ENCODE peak calls at places on chromosomes 12 and 14, in seven cellular contexts. One of them, this sample, is unnamed.

GRCh38 chr12:108643941-108644742 is 10.4 kb upstream of the SELPLG start:
- DNase-seq in colonic mucosa: no peak
- DNase-seq in astrocyte: peak; percentile 57
- DNase-seq in tibial artery: peak; percentile 74
- DNase-seq in K562: no peak
- DNase-seq in GM13976: no peak
- DNase-seq in psoas muscle: peak; percentile 66
- DNase-seq in this sample: no peak

GRCh38 chr12:62581288-62582064 is 114.8 kb downstream of the MON2 start:
- DNase-seq in astrocyte: peak; percentile 51
- DNase-seq in GM13976: peak; percentile 50
- DNase-seq in tibial artery: no peak
- DNase-seq in colonic mucosa: no peak
- DNase-seq in psoas muscle: no peak
- DNase-seq in K562: peak; percentile 51
- DNase-seq in this sample: no peak

GRCh38 chr12:109863961-109864712 is 16.2 kb downstream of the GLTP start:
- DNase-seq in colonic mucosa: peak; percentile 84
- DNase-seq in GM13976: no peak
- DNase-seq in K562: no peak
- DNase-seq in psoas muscle: no peak
- DNase-seq in tibial artery: no peak
- DNase-seq in astrocyte: no peak
- DNase-seq in this sample: no peak

GRCh38 chr12:27434673-27435565 is 11.6 kb upstream of the SMCO2 start:
- DNase-seq in tibial artery: no peak
- DNase-seq in K562: peak; percentile 3
- DNase-seq in astrocyte: no peak
- DNase-seq in GM13976: peak; percentile 36
- DNase-seq in psoas muscle: peak; percentile 10
- DNase-seq in colonic mucosa: no peak
- DNase-seq in this sample: no peak

GRCh38 chr14:101235042-101235871 is 326.0 kb upstream of the DIO3 start:
- DNase-seq in colonic mucosa: peak; percentile 66
- DNase-seq in GM13976: peak; percentile 76
- DNase-seq in tibial artery: peak; percentile 49
- DNase-seq in psoas muscle: peak; percentile 42
- DNase-seq in K562: peak; percentile 59
- DNase-seq in astrocyte: peak; percentile 16
- DNase-seq in this sample: peak; percentile 58

GRCh38 chr14:38044710-38045109 is 163.0 kb upstream of the SSTR1 start:
- DNase-seq in K562: no peak
- DNase-seq in GM13976: no peak
- DNase-seq in psoas muscle: no peak
- DNase-seq in astrocyte: no peak
- DNase-seq in colonic mucosa: no peak
- DNase-seq in tibial artery: no peak
- DNase-seq in this sample: no peak

GRCh38 chr14:68492889-68493288 is 300.0 kb downstream of the ZFP36L1 start:
- DNase-seq in GM13976: no peak
- DNase-seq in K562: no peak
- DNase-seq in colonic mucosa: no peak
- DNase-seq in astrocyte: no peak
- DNase-seq in tibial artery: no peak
- DNase-seq in psoas muscle: no peak
- DNase-seq in this sample: no peak

GRCh38 chr12:6925543-6926279 is 2.0 kb upstream of the ATN1 start:
- DNase-seq in astrocyte: peak; percentile 95
- DNase-seq in psoas muscle: peak; percentile 68
- DNase-seq in K562: no peak
- DNase-seq in GM13976: no peak
- DNase-seq in colonic mucosa: peak; percentile 81
- DNase-seq in tibial artery: peak; percentile 86
- DNase-seq in this sample: no peak

GRCh38 chr12:84034891-84035290 is 877.7 kb downstream of the SLC6A15 start:
- DNase-seq in K562: no peak
- DNase-seq in astrocyte: no peak
- DNase-seq in tibial artery: no peak
- DNase-seq in psoas muscle: no peak
- DNase-seq in colonic mucosa: no peak
- DNase-seq in GM13976: no peak
- DNase-seq in this sample: no peak

GRCh38 chr14:20989787-20990600 is at the start of gene METTL17:
- DNase-seq in tibial artery: peak; percentile 94
- DNase-seq in GM13976: peak; percentile 92
- DNase-seq in K562: peak; percentile 93
- DNase-seq in psoas muscle: peak; percentile 89
- DNase-seq in colonic mucosa: peak; percentile 94
- DNase-seq in astrocyte: peak; percentile 97
- DNase-seq in this sample: peak; percentile 67

GRCh38 chr14:73613419-73613963 is 1.2 kb downstream of the ACOT6 start:
- DNase-seq in tibial artery: no peak
- DNase-seq in K562: no peak
- DNase-seq in colonic mucosa: no peak
- DNase-seq in GM13976: no peak
- DNase-seq in psoas muscle: no peak
- DNase-seq in astrocyte: no peak
- DNase-seq in this sample: no peak

GRCh38 chr12:10186299-10186698 is 7.5 kb downstream of the TMEM52B start:
- DNase-seq in K562: no peak
- DNase-seq in psoas muscle: peak; percentile 18
- DNase-seq in GM13976: peak; percentile 54
- DNase-seq in astrocyte: no peak
- DNase-seq in tibial artery: peak; percentile 48
- DNase-seq in colonic mucosa: peak; percentile 22
- DNase-seq in this sample: no peak

GRCh38 chr14:44529026-44529425 is 21.9 kb upstream of the FSCB start:
- DNase-seq in colonic mucosa: no peak
- DNase-seq in K562: no peak
- DNase-seq in tibial artery: no peak
- DNase-seq in psoas muscle: no peak
- DNase-seq in astrocyte: peak; percentile 49
- DNase-seq in GM13976: no peak
- DNase-seq in this sample: no peak

GRCh38 chr12:53532524-53533445 is 25.5 kb upstream of the NPFF start:
- DNase-seq in astrocyte: no peak
- DNase-seq in tibial artery: no peak
- DNase-seq in GM13976: no peak
- DNase-seq in psoas muscle: no peak
- DNase-seq in colonic mucosa: no peak
- DNase-seq in K562: no peak
- DNase-seq in this sample: no peak

GRCh38 chr14:61655777-61656176 is 39.5 kb upstream of the HIF1A start:
- DNase-seq in GM13976: no peak
- DNase-seq in colonic mucosa: no peak
- DNase-seq in tibial artery: no peak
- DNase-seq in K562: no peak
- DNase-seq in astrocyte: no peak
- DNase-seq in psoas muscle: no peak
- DNase-seq in this sample: no peak

GRCh38 chr12:111180830-111181726 is 187.8 kb downstream of the PHETA1 start:
- DNase-seq in K562: peak; percentile 8
- DNase-seq in astrocyte: no peak
- DNase-seq in tibial artery: peak; percentile 89
- DNase-seq in psoas muscle: peak; percentile 70
- DNase-seq in GM13976: no peak
- DNase-seq in colonic mucosa: peak; percentile 35
- DNase-seq in this sample: no peak

GRCh38 chr14:49207451-49207850 is 378.7 kb downstream of the RPS29 start:
- DNase-seq in psoas muscle: no peak
- DNase-seq in tibial artery: no peak
- DNase-seq in astrocyte: no peak
- DNase-seq in colonic mucosa: no peak
- DNase-seq in GM13976: no peak
- DNase-seq in K562: no peak
- DNase-seq in this sample: no peak

GRCh38 chr12:127926004-127926403 is 341.0 kb upstream of the TMEM132C start:
- DNase-seq in K562: no peak
- DNase-seq in tibial artery: no peak
- DNase-seq in astrocyte: peak; percentile 14
- DNase-seq in GM13976: no peak
- DNase-seq in psoas muscle: no peak
- DNase-seq in colonic mucosa: no peak
- DNase-seq in this sample: peak; percentile 13
- TF ChIP-seq CTCF in K562: no peak
- TF ChIP-seq CTCF in tibial artery: peak; percentile 51
- TF ChIP-seq CTCF in astrocyte: peak; percentile 54
- TF ChIP-seq CTCF in GM13976: no peak
- TF ChIP-seq CTCF in psoas muscle: no peak
- TF ChIP-seq CTCF in colonic mucosa: peak; percentile 21
- TF ChIP-seq CTCF in this sample: peak; percentile 59

DNA sequence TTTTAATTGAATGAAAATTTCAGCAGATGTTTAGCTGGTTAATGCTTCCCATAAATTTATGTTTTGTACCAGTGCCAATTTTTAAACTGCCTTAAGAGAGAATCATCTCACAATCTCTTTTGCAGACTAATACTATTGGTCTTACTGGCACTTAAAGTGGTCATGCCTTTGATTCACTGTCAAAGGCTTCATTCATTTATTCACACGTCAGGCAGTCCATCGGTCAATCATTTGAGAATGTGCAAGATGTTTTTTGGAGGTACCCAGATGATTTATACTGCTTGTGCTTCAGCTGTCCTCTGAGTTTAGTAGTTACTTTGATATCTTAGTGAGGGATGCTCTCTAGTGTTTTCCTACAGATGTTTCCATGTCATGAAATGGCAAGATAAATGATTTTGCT is 83.4 kb downstream of the NAV3 start:
- DNase-seq in astrocyte: no peak
- DNase-seq in tibial artery: no peak
- DNase-seq in psoas muscle: no peak
- DNase-seq in GM13976: no peak
- DNase-seq in colonic mucosa: no peak
- DNase-seq in K562: no peak
- DNase-seq in this sample: no peak
- TF ChIP-seq CTCF in astrocyte: no peak
- TF ChIP-seq CTCF in tibial artery: no peak
- TF ChIP-seq CTCF in psoas muscle: no peak
- TF ChIP-seq CTCF in GM13976: no peak
- TF ChIP-seq CTCF in colonic mucosa: no peak
- TF ChIP-seq CTCF in K562: no peak
- TF ChIP-seq CTCF in this sample: no peak

GRCh38 chr14:69712217-69712565 is 54.8 kb upstream of the SRSF5 start:
- DNase-seq in GM13976: no peak
- DNase-seq in colonic mucosa: no peak
- DNase-seq in tibial artery: no peak
- DNase-seq in astrocyte: peak; percentile 59
- DNase-seq in psoas muscle: no peak
- DNase-seq in K562: no peak
- DNase-seq in this sample: no peak

GRCh38 chr14:69713976-69714716 is 52.8 kb upstream of the SRSF5 start:
- DNase-seq in psoas muscle: no peak
- DNase-seq in tibial artery: no peak
- DNase-seq in GM13976: no peak
- DNase-seq in astrocyte: no peak
- DNase-seq in K562: no peak
- DNase-seq in colonic mucosa: peak; percentile 69
- DNase-seq in this sample: no peak

GRCh38 chr14:69712637-69713088 is 54.3 kb upstream of the SRSF5 start:
- DNase-seq in colonic mucosa: peak; percentile 80
- DNase-seq in GM13976: no peak
- DNase-seq in psoas muscle: peak; percentile 40
- DNase-seq in tibial artery: peak; percentile 56
- DNase-seq in K562: no peak
- DNase-seq in astrocyte: no peak
- DNase-seq in this sample: no peak

GRCh38 chr14:69711471-69712216 is 55.3 kb upstream of the SRSF5 start:
- DNase-seq in tibial artery: peak; percentile 41
- DNase-seq in K562: no peak
- DNase-seq in psoas muscle: no peak
- DNase-seq in astrocyte: no peak
- DNase-seq in GM13976: no peak
- DNase-seq in colonic mucosa: no peak
- DNase-seq in this sample: no peak

DNA sequence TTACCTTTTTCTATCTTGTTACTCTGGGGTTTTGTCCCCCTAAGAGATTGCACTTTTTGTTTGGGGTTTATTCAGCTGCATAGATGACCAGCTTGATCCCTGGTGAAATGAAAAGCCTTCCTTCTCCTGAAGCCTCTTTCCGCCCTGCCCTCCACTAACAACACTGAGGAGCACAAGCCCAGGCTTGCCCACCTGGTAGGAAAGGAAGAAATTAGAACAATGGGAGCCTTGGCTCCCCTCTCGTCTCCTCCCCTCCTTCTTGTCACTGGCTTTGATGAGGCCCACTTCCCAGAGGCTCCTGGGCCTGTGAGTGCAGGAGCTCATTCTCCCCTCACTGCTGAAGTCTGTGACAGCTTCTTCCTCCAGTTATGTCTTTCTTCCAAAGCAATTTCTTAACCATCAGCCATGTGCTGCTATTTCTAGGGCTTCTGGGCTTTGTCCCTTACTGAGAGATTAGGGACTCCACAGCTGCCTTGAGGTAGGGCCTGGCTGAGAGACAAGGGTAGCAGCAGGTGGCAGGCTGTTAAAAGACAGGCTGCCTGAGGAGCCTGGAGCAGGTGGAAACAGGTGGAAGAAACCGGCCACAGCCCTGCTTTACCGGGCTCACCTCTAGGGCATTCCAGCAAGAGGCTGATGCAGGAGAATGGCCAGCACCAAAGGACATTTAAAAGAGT is 53.7 kb upstream of the SRSF5 start:
- DNase-seq in K562: no peak
- DNase-seq in GM13976: no peak
- DNase-seq in psoas muscle: no peak
- DNase-seq in tibial artery: no peak
- DNase-seq in astrocyte: no peak
- DNase-seq in colonic mucosa: no peak
- DNase-seq in this sample: no peak
- TF ChIP-seq CTCF in K562: no peak
- TF ChIP-seq CTCF in GM13976: no peak
- TF ChIP-seq CTCF in psoas muscle: peak; percentile 21
- TF ChIP-seq CTCF in tibial artery: no peak
- TF ChIP-seq CTCF in astrocyte: no peak
- TF ChIP-seq CTCF in colonic mucosa: no peak
- TF ChIP-seq CTCF in this sample: peak; percentile 37

DNA sequence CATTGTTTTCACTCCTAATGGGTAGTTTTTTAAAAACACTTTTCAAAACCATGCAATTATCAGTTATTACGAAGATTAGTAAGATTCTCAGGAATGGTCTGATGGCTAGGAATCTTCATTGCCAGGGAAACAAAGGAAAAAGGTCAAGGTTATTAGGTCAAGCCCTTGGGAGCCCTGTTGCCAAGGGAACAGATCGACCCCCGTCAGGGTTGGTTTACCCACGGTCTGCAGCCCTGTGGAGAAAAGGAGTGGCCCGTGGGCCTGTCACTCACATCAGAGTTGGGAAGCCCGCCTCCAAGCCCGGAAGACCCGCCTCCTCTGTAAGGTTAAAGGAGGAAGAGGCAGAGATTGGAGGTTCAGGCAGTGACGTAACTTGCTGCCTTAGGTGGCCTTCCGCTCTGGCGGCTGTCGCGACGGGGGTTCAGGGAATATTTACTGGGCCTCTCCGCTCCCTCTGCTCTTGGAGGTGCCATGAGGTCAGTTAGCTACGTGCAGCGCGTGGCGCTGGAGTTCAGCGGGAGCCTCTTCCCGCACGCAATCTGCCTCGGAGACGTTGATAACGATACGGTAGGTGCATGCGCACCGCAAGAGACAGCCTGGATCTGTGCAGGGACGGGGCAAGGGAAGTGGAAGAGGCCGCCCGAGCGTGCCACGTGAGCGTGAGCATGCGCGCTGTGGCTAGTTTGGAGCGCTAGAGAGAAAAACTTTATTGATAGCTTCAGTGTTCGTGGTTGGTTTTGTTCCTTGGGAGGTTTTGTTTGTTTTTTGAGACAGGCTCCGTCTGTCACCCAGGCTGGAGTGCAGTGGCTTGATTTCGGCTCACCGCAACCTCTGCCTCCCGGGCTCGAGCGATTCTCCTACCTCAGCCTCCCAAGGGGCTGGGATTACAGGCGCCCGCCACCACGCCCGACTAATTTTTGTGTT is at the start of gene ITFG2:
- DNase-seq in tibial artery: peak; percentile 99
- DNase-seq in psoas muscle: peak; percentile 98
- DNase-seq in GM13976: peak; percentile 95
- DNase-seq in colonic mucosa: peak; percentile 99
- DNase-seq in K562: peak; percentile 97
- DNase-seq in astrocyte: peak; percentile 97
- DNase-seq in this sample: peak; percentile 98
- TF ChIP-seq CTCF in tibial artery: no peak
- TF ChIP-seq CTCF in psoas muscle: no peak
- TF ChIP-seq CTCF in GM13976: no peak
- TF ChIP-seq CTCF in colonic mucosa: no peak
- TF ChIP-seq CTCF in K562: no peak
- TF ChIP-seq CTCF in astrocyte: no peak
- TF ChIP-seq CTCF in this sample: no peak

This sample was measured in progenitor cell of endocrine pancreas.